ENCODE peak calls at places on chromosomes 12 and 14, in nine cellular contexts. R is OCI-LY7, L is HFF-Myc, Y is nephron progenitor cell, T is endothelial cell, F is choroid plexus epithelial cell, U is WTC11, V is prostate gland, C is left lung. W is an unnamed sample.

GRCh38 chr14:51419685-51420084 is 179.6 kb downstream of the TMX1 start:
- DNase-seq in L (no peak), F (no peak), C (no peak), Y (no peak), V (no peak), T (no peak), U (no peak), R (peak; percentile 59), W (no peak)

GRCh38 chr12:34396006-34396860 is 373.9 kb downstream of the ALG10 start:
- DNase-seq in L (no peak), F (no peak), V (peak; percentile 3), C (peak; percentile 19), R (no peak), Y (no peak), U (no peak), T (peak; percentile 1), W (peak; percentile 3)

GRCh38 chr14:99257673-99258221 is 14.2 kb downstream of the BCL11B start:
- DNase-seq in R (no peak), C (no peak), T (no peak), V (no peak), U (no peak), F (no peak), Y (no peak), L (no peak), W (no peak)

GRCh38 chr12:94109154-94109553 is 39.2 kb upstream of the PLXNC1 start:
- DNase-seq in U (no peak), L (peak; percentile 37), T (no peak), Y (no peak), R (no peak), F (peak; percentile 77), V (no peak), C (no peak), W (peak; percentile 21)

GRCh38 chr14:61724133-61724532 is 28.8 kb downstream of the HIF1A start:
- DNase-seq in U (no peak), Y (no peak), R (no peak), V (no peak), C (no peak), L (no peak), T (no peak), F (no peak), W (no peak)

GRCh38 chr12:46380397-46380796 is 7.8 kb upstream of the SLC38A2 start:
- DNase-seq in L (no peak), V (no peak), F (no peak), U (no peak), C (no peak), R (no peak), T (no peak), Y (no peak), W (no peak)

GRCh38 chr14:22668417-22668816 is 24.3 kb upstream of the OR6J1 start:
- DNase-seq in V (no peak), U (no peak), C (no peak), Y (no peak), F (peak; percentile 90), R (no peak), L (no peak), T (no peak), W (peak; percentile 50)

GRCh38 chr14:93030761-93031160 is 85.0 kb downstream of the ITPK1 start:
- DNase-seq in V (no peak), C (no peak), L (no peak), U (no peak), Y (no peak), T (no peak), F (no peak), R (no peak), W (no peak)

GRCh38 chr12:49487605-49488004 is 51.2 kb upstream of the KCNH3 start:
- DNase-seq in T (no peak), L (no peak), V (no peak), R (no peak), F (no peak), Y (no peak), C (no peak), U (no peak), W (no peak)

GRCh38 chr14:104291123-104292000 is 153.0 kb downstream of the KIF26A start:
- DNase-seq in R (no peak), F (no peak), T (peak; percentile 44), U (peak; percentile 69), Y (no peak), V (no peak), C (peak; percentile 21), L (no peak), W (no peak)

GRCh38 chr12:12007001-12007712 is 63.6 kb upstream of the BCL2L14 start:
- DNase-seq in T (no peak), Y (no peak), L (no peak), R (no peak), U (no peak), C (no peak), V (no peak), F (peak; percentile 27), W (peak; percentile 55)

DNA sequence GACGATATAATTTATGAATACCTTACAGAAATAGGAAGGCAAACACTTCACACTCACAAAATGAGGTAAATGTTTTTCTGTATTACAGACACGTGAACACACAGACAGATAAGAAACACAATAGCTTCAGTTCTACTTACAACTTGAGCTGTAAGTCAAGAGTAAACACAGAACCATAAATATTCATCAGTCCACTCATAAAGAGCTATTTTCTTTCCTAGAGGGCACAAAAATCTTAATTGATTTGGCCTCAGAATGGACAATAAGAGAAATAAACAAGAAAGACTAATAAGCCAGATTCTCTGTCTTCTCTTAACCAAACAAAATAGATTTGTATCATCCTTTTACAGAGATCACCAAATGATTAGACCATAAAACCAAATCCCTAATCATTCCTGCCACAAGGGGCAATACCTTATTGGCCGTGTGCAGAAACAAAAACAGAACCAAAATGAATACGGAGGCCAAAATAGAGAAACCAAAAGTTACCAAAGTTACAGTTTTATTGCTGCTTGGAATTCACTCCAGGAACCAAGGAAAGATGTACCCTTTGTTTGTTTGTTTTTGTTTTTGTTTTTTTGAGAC is 38.1 kb upstream of the GARIN2 start:
- DNase-seq in Y (no peak), R (no peak), L (no peak), C (no peak), T (no peak), U (no peak), V (no peak), F (peak; percentile 10), W (no peak)
- TF ChIP-seq CTCF in Y (no peak), R (peak; percentile 29), L (peak; percentile 30), C (no peak), T (peak; percentile 40), U (no peak), V (no peak), F (peak; percentile 51), W (no peak)

GRCh38 chr14:69667938-69668336 is 56.5 kb downstream of the SUSD6 start:
- DNase-seq in T (no peak), C (no peak), L (no peak), F (no peak), R (peak; percentile 55), V (no peak), Y (no peak), U (no peak), W (no peak)

GRCh38 chr14:69671365-69672050 is 60.1 kb downstream of the SUSD6 start:
- DNase-seq in T (no peak), C (no peak), F (no peak), R (no peak), Y (no peak), U (no peak), V (no peak), L (no peak), W (no peak)

GRCh38 chr14:69669375-69669774 is 58.0 kb downstream of the SUSD6 start:
- DNase-seq in T (no peak), F (no peak), C (no peak), Y (no peak), L (no peak), U (no peak), R (no peak), V (no peak), W (no peak)

GRCh38 chr14:69672372-69672771 is 61.0 kb downstream of the SUSD6 start:
- DNase-seq in T (no peak), C (no peak), L (no peak), R (no peak), F (no peak), Y (no peak), V (no peak), U (no peak), W (no peak)

GRCh38 chr14:69670093-69670492 is 58.7 kb downstream of the SUSD6 start:
- DNase-seq in F (no peak), T (no peak), L (no peak), U (no peak), C (no peak), V (no peak), Y (no peak), R (no peak), W (no peak)
- TF ChIP-seq CTCF in F (no peak), T (no peak), L (no peak), U (no peak), C (no peak), V (no peak), Y (no peak), R (no peak), W (no peak)

GRCh38 chr14:59127437-59127732 is 61.1 kb upstream of the DAAM1 start:
- DNase-seq in U (no peak), V (no peak), R (no peak), F (no peak), L (no peak), Y (no peak), T (no peak), C (no peak), W (no peak)
- TF ChIP-seq CTCF in U (no peak), V (no peak), R (peak; percentile 28), F (no peak), L (no peak), Y (no peak), T (peak; percentile 27), C (no peak), W (no peak)

GRCh38 chr14:36450550-36450949 is 69.5 kb downstream of the NKX2-1 start:
- DNase-seq in Y (no peak), C (no peak), R (no peak), U (no peak), F (no peak), L (no peak), V (no peak), T (no peak), W (no peak)

GRCh38 chr14:36451346-36452065 is 68.5 kb downstream of the NKX2-1 start:
- DNase-seq in C (peak; percentile 49), Y (no peak), U (no peak), R (no peak), V (no peak), L (no peak), F (no peak), T (no peak), W (no peak)

GRCh38 chr14:36452850-36453249 is 67.2 kb downstream of the NKX2-1 start:
- DNase-seq in F (no peak), L (no peak), U (no peak), R (no peak), T (no peak), Y (no peak), C (no peak), V (no peak), W (no peak)

GRCh38 chr14:36454599-36455240 is 65.3 kb downstream of the NKX2-1 start:
- DNase-seq in L (no peak), Y (no peak), V (no peak), C (no peak), F (no peak), R (no peak), U (no peak), T (no peak), W (no peak)

DNA sequence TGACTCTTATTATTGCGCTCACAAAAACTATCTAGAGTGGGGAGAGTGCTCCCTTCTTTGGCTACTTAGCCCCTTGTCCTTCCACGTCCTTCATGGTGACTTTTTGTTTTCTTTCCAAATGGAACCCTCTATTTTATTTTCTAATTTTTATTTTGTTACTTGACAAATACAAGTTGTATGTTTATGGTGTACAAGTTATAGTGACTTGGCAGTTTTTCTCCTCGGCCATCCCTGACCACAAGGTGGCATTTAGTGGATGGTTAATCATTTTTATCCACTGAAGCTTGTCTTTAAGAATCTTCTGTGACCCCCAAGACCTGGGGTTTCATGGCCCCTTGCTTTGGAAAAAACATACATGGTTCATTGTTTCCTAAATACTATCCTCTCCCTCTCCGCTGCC is 70.1 kb downstream of the NKX2-1 start:
- DNase-seq in R (no peak), C (no peak), Y (no peak), L (no peak), U (no peak), V (no peak), T (no peak), F (no peak), W (no peak)
- TF ChIP-seq CTCF in R (no peak), C (no peak), Y (no peak), L (no peak), U (no peak), V (no peak), T (no peak), F (no peak), W (no peak)

W was measured in GM13977.